ENCODE peak calls at places on chromosome 11, in ten cellular contexts. J, S, F, Q, P, K, I, H, C and N are unnamed samples. For H3K4me1, the result is how much of the 10 kb centered on the place peaks cover.

GRCh38 chr11:34394771-34395300 is 37.0 kb upstream of the ABTB2 start:
- DNase-seq in J (no peak), S (no peak), F (no peak), Q (no peak), P (no peak), K (no peak), I (no peak), H (no peak), C (no peak), N (no peak)

GRCh38 chr11:105132716-105133511 is 6.7 kb downstream of the CARD18 start:
- DNase-seq in J (no peak), S (no peak), F (no peak), Q (no peak), P (peak), K (no peak), I (peak), H (peak), C (no peak), N (no peak)

GRCh38 chr11:59551651-59552521 is 40.5 kb downstream of the OR4D9 start:
- DNase-seq in J (no peak), S (no peak), F (no peak), Q (peak), P (peak), K (no peak), I (peak), H (peak), C (no peak), N (no peak)

GRCh38 chr11:111967651-111968050 is 30.5 kb downstream of the DIXDC1 start:
- DNase-seq in J (no peak), S (no peak), F (no peak), Q (no peak), P (no peak), K (no peak), I (no peak), H (no peak), C (no peak), N (no peak)

GRCh38 chr11:96051820-96052219 is 127.9 kb upstream of the MTMR2 start:
- DNase-seq in J (no peak), S (no peak), F (no peak), Q (no peak), P (peak), K (no peak), I (no peak), H (no peak), C (no peak), N (no peak)

GRCh38 chr11:60469723-60470122 is 14.1 kb downstream of the MS4A1 start:
- DNase-seq in J (no peak), S (no peak), F (no peak), Q (no peak), P (no peak), K (no peak), I (no peak), H (no peak), C (no peak), N (no peak)

GRCh38 chr11:102596578-102596977 is 28.6 kb downstream of the MMP20 start:
- DNase-seq in J (no peak), S (no peak), F (no peak), Q (no peak), P (no peak), K (no peak), I (no peak), H (peak), C (no peak), N (no peak)

GRCh38 chr11:35346472-35347136 is 72.8 kb downstream of the SLC1A2 start:
- DNase-seq in J (no peak), S (no peak), F (no peak), Q (no peak), P (no peak), K (no peak), I (no peak), H (no peak), C (no peak), N (no peak)

GRCh38 chr11:2203440-2204259 is 32.0 kb upstream of the TH start:
- DNase-seq in J (peak), S (peak), F (no peak), Q (no peak), P (no peak), K (peak), I (no peak), H (peak), C (peak), N (peak)

GRCh38 chr11:110903378-110903777 is 191.1 kb upstream of the ARHGAP20 start:
- DNase-seq in J (no peak), S (no peak), F (no peak), Q (no peak), P (no peak), K (no peak), I (no peak), H (no peak), C (no peak), N (no peak)

GRCh38 chr11:84865791-84866535 is 761.2 kb downstream of the DLG2 start:
- DNase-seq in J (no peak), S (no peak), F (no peak), Q (no peak), P (no peak), K (no peak), I (no peak), H (no peak), C (no peak), N (no peak)

GRCh38 chr11:74770456-74770855 is 21.8 kb downstream of the RNF169 start:
- DNase-seq in J (no peak), S (no peak), F (no peak), Q (no peak), P (no peak), K (no peak), I (peak), H (no peak), C (no peak), N (no peak)

GRCh38 chr11:36010010-36010740 is 66.3 kb downstream of the LDLRAD3 start:
- DNase-seq in J (no peak), S (no peak), F (no peak), Q (no peak), P (peak), K (no peak), I (peak), H (no peak), C (no peak), N (no peak)

GRCh38 chr11:35321532-35322320 is 97.6 kb downstream of the SLC1A2 start:
- DNase-seq in J (no peak), S (no peak), F (peak), Q (no peak), P (no peak), K (no peak), I (peak), H (no peak), C (no peak), N (no peak)

GRCh38 chr11:14819596-14819995 is 72.4 kb downstream of the CYP2R1 start:
- DNase-seq in J (no peak), S (no peak), F (no peak), Q (no peak), P (peak), K (no peak), I (no peak), H (no peak), C (no peak), N (no peak)

GRCh38 chr11:46455816-46456215 is 64.2 kb upstream of the CHRM4 start:
- DNase-seq in J (no peak), S (no peak), F (no peak), Q (no peak), P (no peak), K (no peak), I (no peak), H (no peak), C (no peak), N (no peak)

GRCh38 chr11:9689721-9690120 is 25.8 kb downstream of the SWAP70 start:
- DNase-seq in J (no peak), S (no peak), F (no peak), Q (no peak), P (no peak), K (no peak), I (no peak), H (no peak), C (no peak), N (no peak)

GRCh38 chr11:134276396-134277175 is 407 bp downstream of the GLB1L3 start:
- DNase-seq in J (no peak), S (no peak), F (no peak), Q (peak), P (no peak), K (no peak), I (no peak), H (no peak), C (peak), N (no peak)

GRCh38 chr11:134277176-134278001 is 1.2 kb downstream of the GLB1L3 start:
- DNase-seq in J (no peak), S (no peak), F (no peak), Q (peak), P (no peak), K (no peak), I (no peak), H (no peak), C (no peak), N (no peak)

GRCh38 chr11:134273317-134273712 is 2.9 kb upstream of the GLB1L3 start:
- DNase-seq in J (no peak), S (no peak), F (no peak), Q (no peak), P (no peak), K (no peak), I (no peak), H (no peak), C (no peak), N (no peak)

GRCh38 chr11:134275534-134276395 is at the start of gene GLB1L3:
- DNase-seq in J (no peak), S (no peak), F (no peak), Q (peak), P (peak), K (no peak), I (no peak), H (no peak), C (no peak), N (no peak)

DNA sequence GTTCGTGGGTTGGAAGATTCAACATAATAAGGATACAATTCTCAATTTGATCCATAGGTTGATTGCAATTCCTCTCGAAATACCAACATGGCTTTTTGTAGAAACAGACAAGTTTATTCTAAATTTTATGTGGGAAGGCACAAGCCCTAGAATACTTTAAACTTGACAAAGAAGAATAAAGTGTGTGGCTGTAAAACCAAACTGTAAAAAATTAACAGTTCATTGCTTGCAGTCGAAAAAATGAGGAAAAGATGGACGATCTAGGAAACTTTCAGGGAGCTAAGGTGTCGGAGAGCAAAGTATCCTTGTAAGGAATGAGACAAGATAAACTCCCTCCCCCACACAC is 1.0 kb upstream of the GLB1L3 start:
- DNase-seq in J (no peak), S (no peak), F (no peak), Q (peak), P (no peak), K (no peak), I (no peak), H (no peak), C (no peak), N (no peak)
- H3K4me3 ChIP-seq in J (no peak), S (peak), F (no peak), Q (peak), P (peak), K (peak), I (no peak), H (no peak), C (peak), N (no peak)

GRCh38 chr11:132050577-132051180 is 680.3 kb downstream of the NTM start:
- DNase-seq in J (no peak), S (no peak), F (no peak), Q (peak), P (no peak), K (no peak), I (peak), H (no peak), C (no peak), N (no peak)

GRCh38 chr11:132050081-132050480 is 679.7 kb downstream of the NTM start:
- DNase-seq in J (no peak), S (no peak), F (no peak), Q (no peak), P (no peak), K (no peak), I (no peak), H (no peak), C (no peak), N (no peak)

GRCh38 chr11:132052904-132053303 is 682.5 kb downstream of the NTM start:
- DNase-seq in J (no peak), S (no peak), F (no peak), Q (no peak), P (no peak), K (no peak), I (no peak), H (no peak), C (no peak), N (no peak)

GRCh38 chr11:132049205-132049604 is 678.8 kb downstream of the NTM start:
- DNase-seq in J (no peak), S (peak), F (no peak), Q (no peak), P (no peak), K (no peak), I (no peak), H (no peak), C (no peak), N (no peak)

DNA sequence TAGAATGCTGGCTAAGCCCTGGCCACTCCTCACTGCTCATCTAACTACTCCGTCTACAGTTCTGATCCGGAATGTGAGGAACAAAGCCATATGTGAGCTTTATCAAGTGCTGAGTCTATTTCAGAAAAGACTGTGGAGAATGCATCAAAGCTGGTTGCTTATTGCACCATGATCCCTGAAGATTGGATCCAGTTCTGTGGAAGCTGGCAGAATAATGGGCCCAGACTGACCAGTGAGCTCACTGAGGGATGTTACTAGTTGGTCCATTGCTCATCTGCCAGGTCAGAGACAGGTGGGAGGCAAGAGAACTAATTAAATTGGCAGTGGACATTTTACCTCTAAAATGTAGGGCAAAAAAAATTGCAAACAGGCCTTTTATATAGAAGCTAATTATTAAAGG is 681.3 kb downstream of the NTM start:
- DNase-seq in J (no peak), S (no peak), F (no peak), Q (no peak), P (no peak), K (no peak), I (no peak), H (no peak), C (no peak), N (no peak)
- H3K4me1 ChIP-seq in J (under half), S (under half), F (under half), Q (under half), P (under half), K (under half), I (under half), H (under half), C (under half), N (under half)

GRCh38 chr11:68371176-68372041 is 59.0 kb downstream of the LRP5 start:
- DNase-seq in J (no peak), S (peak), F (no peak), Q (no peak), P (no peak), K (no peak), I (no peak), H (no peak), C (no peak), N (no peak)

GRCh38 chr11:68370211-68371111 is 58.1 kb downstream of the LRP5 start:
- DNase-seq in J (peak), S (no peak), F (no peak), Q (no peak), P (no peak), K (no peak), I (no peak), H (no peak), C (no peak), N (no peak)

GRCh38 chr11:68369756-68370155 is 57.4 kb downstream of the LRP5 start:
- DNase-seq in J (no peak), S (no peak), F (no peak), Q (no peak), P (no peak), K (no peak), I (no peak), H (no peak), C (no peak), N (no peak)

GRCh38 chr11:68367252-68367651 is 54.9 kb downstream of the LRP5 start:
- DNase-seq in J (no peak), S (no peak), F (no peak), Q (no peak), P (no peak), K (no peak), I (no peak), H (no peak), C (no peak), N (no peak)

DNA sequence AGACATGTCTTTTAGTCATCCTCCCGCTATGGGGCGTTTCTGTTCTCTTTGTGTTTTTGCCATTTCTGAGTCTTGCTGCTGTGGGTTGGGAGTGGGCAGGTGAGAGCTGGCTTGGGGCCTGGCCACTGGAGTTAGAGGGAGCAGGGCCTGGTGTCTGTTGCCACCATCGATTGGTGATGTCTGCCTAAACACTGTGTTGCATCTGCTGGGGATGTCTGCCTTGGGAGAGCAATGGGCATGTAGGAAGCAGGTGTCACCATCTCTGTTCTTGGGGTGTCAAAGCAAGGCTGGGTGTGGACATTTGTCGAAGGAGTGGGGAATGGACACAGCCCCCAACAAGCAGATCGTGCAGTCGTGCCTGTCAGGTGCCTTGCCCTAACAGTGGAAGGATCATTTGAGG is 56.8 kb downstream of the LRP5 start:
- DNase-seq in J (no peak), S (no peak), F (no peak), Q (no peak), P (peak), K (no peak), I (no peak), H (no peak), C (no peak), N (no peak)
- H3K27ac ChIP-seq in J (no peak), S (no peak), F (no peak), Q (no peak), P (no peak), K (no peak), I (no peak), H (no peak), C (no peak), N (no peak)

GRCh38 chr11:69644071-69644961 is 3.4 kb downstream of the CCND1 start:
- DNase-seq in J (peak), S (peak), F (peak), Q (no peak), P (peak), K (peak), I (peak), H (peak), C (peak), N (peak)
- H3K4me3 ChIP-seq in J (peak), S (no peak), F (no peak), Q (no peak), P (peak), K (peak), I (peak), H (peak), C (peak), N (no peak)

GRCh38 chr11:57323503-57324153 is 1.1 kb downstream of the TNKS1BP1 start:
- DNase-seq in J (no peak), S (no peak), F (no peak), Q (no peak), P (no peak), K (no peak), I (peak), H (no peak), C (no peak), N (no peak)
- H3K4me1 ChIP-seq in J (half or more), S (under half), F (under half), Q (under half), P (half or more), K (under half), I (under half), H (half or more), C (half or more), N (half or more)

GRCh38 chr11:16825091-16825490 is 86.6 kb downstream of the C11orf58 start:
- DNase-seq in J (no peak), S (no peak), F (no peak), Q (no peak), P (no peak), K (no peak), I (no peak), H (no peak), C (no peak), N (no peak)
- H3K27ac ChIP-seq in J (no peak), S (no peak), F (no peak), Q (no peak), P (no peak), K (no peak), I (no peak), H (no peak), C (no peak), N (no peak)

DNA sequence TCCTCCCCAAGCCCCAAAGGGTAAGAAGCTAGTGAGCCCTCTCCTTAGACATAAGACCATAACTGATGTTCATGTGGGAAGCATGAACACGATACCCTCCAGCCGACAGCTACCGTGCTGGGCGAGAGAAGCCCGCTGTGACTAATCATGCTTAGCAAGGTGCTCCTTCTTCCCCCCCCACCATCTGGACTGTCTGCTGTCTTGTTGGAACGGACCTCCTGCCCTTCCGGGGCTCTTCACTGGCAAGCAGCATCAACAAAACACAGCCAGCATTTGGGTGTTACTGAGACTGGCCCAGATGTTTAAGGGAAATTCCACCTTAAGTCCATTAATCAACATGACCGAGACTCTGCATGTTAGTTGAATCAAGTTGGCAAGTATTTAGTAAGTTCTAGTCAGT is 200.6 kb downstream of the DBX1 start:
- DNase-seq in J (no peak), S (no peak), F (no peak), Q (no peak), P (peak), K (no peak), I (no peak), H (no peak), C (no peak), N (no peak)
- H3K4me3 ChIP-seq in J (no peak), S (no peak), F (no peak), Q (no peak), P (no peak), K (no peak), I (no peak), H (no peak), C (no peak), N (no peak)

DNA sequence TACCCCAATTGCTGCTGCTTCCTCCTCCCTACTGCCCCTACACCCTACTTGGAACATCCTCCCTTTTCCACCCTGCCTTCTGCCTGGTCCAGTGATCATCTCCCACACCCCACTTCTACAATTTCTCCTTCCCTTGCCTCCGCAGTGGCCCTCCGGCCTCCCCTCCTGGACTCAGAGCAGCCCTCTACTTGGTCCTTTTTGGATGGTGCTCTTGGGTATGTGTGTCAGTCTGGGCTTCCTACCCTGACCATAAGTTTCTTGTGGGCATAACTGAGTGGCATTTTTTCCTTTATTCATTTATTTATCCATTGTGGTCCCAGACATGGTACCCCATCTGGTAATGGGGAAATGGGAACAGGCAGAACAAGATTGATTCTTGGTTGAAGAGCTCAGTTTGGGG is 111.4 kb upstream of the NAV2 start:
- DNase-seq in J (no peak), S (no peak), F (no peak), Q (no peak), P (no peak), K (no peak), I (no peak), H (no peak), C (no peak), N (no peak)
- H3K4me1 ChIP-seq in J (under half), S (under half), F (under half), Q (under half), P (under half), K (under half), I (under half), H (under half), C (under half), N (under half)